ENCODE peak calls at places on chromosome 17, in eight cellular contexts. A, J, H, D, N, K, M and O are unnamed samples. For H3K36me3 and H3K27me3, the result is how much of the 10 kb centered on the place peaks cover.

GRCh38 chr17:6677158-6677831 is 25.7 kb downstream of the C17orf100 start:
- DNase-seq in A (no peak), J (no peak), H (peak), D (no peak), N (no peak), K (no peak), M (peak), O (peak)

GRCh38 chr17:60354223-60354622 is 37.7 kb downstream of the USP32 start:
- DNase-seq in A (no peak), J (no peak), H (peak), D (no peak), N (no peak), K (no peak), M (peak), O (no peak)

GRCh38 chr17:68613739-68614298 is 12.7 kb upstream of the FAM20A start:
- DNase-seq in A (no peak), J (no peak), H (no peak), D (peak), N (no peak), K (peak), M (peak), O (peak)

GRCh38 chr17:40014375-40014980 is 762 bp upstream of the CSF3 start:
- DNase-seq in A (peak), J (no peak), H (no peak), D (no peak), N (no peak), K (no peak), M (no peak), O (peak)

GRCh38 chr17:57810740-57811632 is 38.9 kb downstream of the MRPS23 start:
- DNase-seq in A (peak), J (no peak), H (peak), D (peak), N (no peak), K (no peak), M (peak), O (peak)

GRCh38 chr17:42183741-42184711 is 1.2 kb downstream of the HCRT start:
- DNase-seq in A (peak), J (peak), H (peak), D (peak), N (peak), K (peak), M (peak), O (peak)

GRCh38 chr17:58412910-58413630 is 4.3 kb downstream of the RNF43 start:
- DNase-seq in A (no peak), J (no peak), H (peak), D (no peak), N (no peak), K (no peak), M (no peak), O (no peak)

GRCh38 chr17:42405963-42406495 is 17.0 kb downstream of the CAVIN1 start:
- DNase-seq in A (peak), J (peak), H (peak), D (peak), N (peak), K (peak), M (peak), O (peak)

GRCh38 chr17:77312786-77313599 is 172.2 kb downstream of the SEC14L1 start:
- DNase-seq in A (peak), J (peak), H (peak), D (peak), N (no peak), K (no peak), M (peak), O (peak)

GRCh38 chr17:76498886-76499667 is 2.1 kb downstream of the RHBDF2 start:
- DNase-seq in A (peak), J (no peak), H (no peak), D (no peak), N (no peak), K (no peak), M (no peak), O (no peak)

GRCh38 chr17:71188811-71189492 is 931.9 kb upstream of the SOX9 start:
- DNase-seq in A (no peak), J (no peak), H (peak), D (no peak), N (no peak), K (no peak), M (peak), O (no peak)

GRCh38 chr17:38729886-38730525 is at the start of gene CISD3:
- DNase-seq in A (peak), J (peak), H (peak), D (peak), N (peak), K (peak), M (no peak), O (peak)

GRCh38 chr17:78258323-78259229 is 27.1 kb downstream of the TMEM235 start:
- DNase-seq in A (no peak), J (no peak), H (peak), D (no peak), N (peak), K (peak), M (peak), O (peak)

GRCh38 chr17:15342460-15342859 is 1.1 kb upstream of the TEKT3 start:
- DNase-seq in A (no peak), J (no peak), H (peak), D (no peak), N (no peak), K (no peak), M (peak), O (no peak)

GRCh38 chr17:68820476-68820824 is 134.7 kb downstream of the ABCA8 start:
- DNase-seq in A (no peak), J (no peak), H (no peak), D (no peak), N (no peak), K (no peak), M (no peak), O (no peak)

GRCh38 chr17:27333410-27333980 is 39.6 kb downstream of the WSB1 start:
- DNase-seq in A (no peak), J (no peak), H (no peak), D (no peak), N (no peak), K (no peak), M (no peak), O (no peak)

GRCh38 chr17:80738020-80738380 is 193.4 kb downstream of the RPTOR start:
- DNase-seq in A (no peak), J (no peak), H (no peak), D (no peak), N (no peak), K (no peak), M (no peak), O (no peak)

GRCh38 chr17:13491916-13492315 is 109.8 kb downstream of the HS3ST3A1 start:
- DNase-seq in A (no peak), J (no peak), H (no peak), D (no peak), N (no peak), K (no peak), M (no peak), O (no peak)

GRCh38 chr17:50221500-50222480 is 20.4 kb upstream of the COL1A1 start:
- DNase-seq in A (no peak), J (peak), H (peak), D (no peak), N (no peak), K (peak), M (no peak), O (peak)

GRCh38 chr17:65366102-65366844 is 195.2 kb downstream of the AXIN2 start:
- DNase-seq in A (no peak), J (no peak), H (no peak), D (no peak), N (no peak), K (no peak), M (no peak), O (no peak)

GRCh38 chr17:68562736-68563135 is 38.4 kb downstream of the FAM20A start:
- DNase-seq in A (no peak), J (no peak), H (no peak), D (no peak), N (no peak), K (no peak), M (no peak), O (no peak)

GRCh38 chr17:29138991-29139682 is 41.1 kb downstream of the MYO18A start:
- DNase-seq in A (no peak), J (no peak), H (no peak), D (peak), N (no peak), K (no peak), M (no peak), O (no peak)

GRCh38 chr17:56096026-56096807 is 57.1 kb upstream of the ANKFN1 start:
- DNase-seq in A (no peak), J (no peak), H (peak), D (no peak), N (no peak), K (no peak), M (no peak), O (no peak)

GRCh38 chr17:28046034-28046825 is 3.8 kb downstream of the NLK start:
- DNase-seq in A (no peak), J (no peak), H (no peak), D (no peak), N (no peak), K (no peak), M (no peak), O (no peak)

GRCh38 chr17:30570596-30571265 is 93.5 kb downstream of the GOSR1 start:
- DNase-seq in A (no peak), J (peak), H (no peak), D (no peak), N (no peak), K (no peak), M (no peak), O (peak)

GRCh38 chr17:68344701-68345136 is 53.4 kb downstream of the ARSG start:
- DNase-seq in A (no peak), J (no peak), H (no peak), D (no peak), N (peak), K (no peak), M (no peak), O (no peak)

GRCh38 chr17:65902165-65902564 is 289.8 kb downstream of the CEP112 start:
- DNase-seq in A (no peak), J (no peak), H (no peak), D (no peak), N (no peak), K (no peak), M (no peak), O (no peak)

GRCh38 chr17:2025622-2026309 is 632 bp upstream of the RTN4RL1 start:
- DNase-seq in A (peak), J (peak), H (peak), D (peak), N (no peak), K (peak), M (peak), O (peak)

GRCh38 chr17:65984299-65984698 is 207.6 kb downstream of the CEP112 start:
- DNase-seq in A (no peak), J (no peak), H (peak), D (no peak), N (no peak), K (no peak), M (peak), O (no peak)

GRCh38 chr17:67944035-67944434 is 52.2 kb downstream of the C17orf58 start:
- DNase-seq in A (no peak), J (no peak), H (no peak), D (no peak), N (no peak), K (no peak), M (no peak), O (no peak)

GRCh38 chr17:61072648-61073047 is 327.0 kb upstream of the TBX2 start:
- DNase-seq in A (no peak), J (no peak), H (no peak), D (no peak), N (no peak), K (no peak), M (no peak), O (no peak)

GRCh38 chr17:35244345-35245195 is 1.7 kb downstream of the SLFN5 start:
- DNase-seq in A (peak), J (peak), H (peak), D (peak), N (peak), K (peak), M (peak), O (peak)
- H3K4me3 ChIP-seq in A (no peak), J (peak), H (peak), D (peak), N (peak), K (peak), M (peak), O (no peak)

GRCh38 chr17:73203135-73203787 is 10.4 kb downstream of the COG1 start:
- DNase-seq in A (peak), J (no peak), H (no peak), D (peak), N (no peak), K (no peak), M (no peak), O (no peak)
- H3K36me3 ChIP-seq in A (under half), J (half or more), H (half or more), D (under half), N (half or more), K (under half), M (half or more), O (half or more)

DNA sequence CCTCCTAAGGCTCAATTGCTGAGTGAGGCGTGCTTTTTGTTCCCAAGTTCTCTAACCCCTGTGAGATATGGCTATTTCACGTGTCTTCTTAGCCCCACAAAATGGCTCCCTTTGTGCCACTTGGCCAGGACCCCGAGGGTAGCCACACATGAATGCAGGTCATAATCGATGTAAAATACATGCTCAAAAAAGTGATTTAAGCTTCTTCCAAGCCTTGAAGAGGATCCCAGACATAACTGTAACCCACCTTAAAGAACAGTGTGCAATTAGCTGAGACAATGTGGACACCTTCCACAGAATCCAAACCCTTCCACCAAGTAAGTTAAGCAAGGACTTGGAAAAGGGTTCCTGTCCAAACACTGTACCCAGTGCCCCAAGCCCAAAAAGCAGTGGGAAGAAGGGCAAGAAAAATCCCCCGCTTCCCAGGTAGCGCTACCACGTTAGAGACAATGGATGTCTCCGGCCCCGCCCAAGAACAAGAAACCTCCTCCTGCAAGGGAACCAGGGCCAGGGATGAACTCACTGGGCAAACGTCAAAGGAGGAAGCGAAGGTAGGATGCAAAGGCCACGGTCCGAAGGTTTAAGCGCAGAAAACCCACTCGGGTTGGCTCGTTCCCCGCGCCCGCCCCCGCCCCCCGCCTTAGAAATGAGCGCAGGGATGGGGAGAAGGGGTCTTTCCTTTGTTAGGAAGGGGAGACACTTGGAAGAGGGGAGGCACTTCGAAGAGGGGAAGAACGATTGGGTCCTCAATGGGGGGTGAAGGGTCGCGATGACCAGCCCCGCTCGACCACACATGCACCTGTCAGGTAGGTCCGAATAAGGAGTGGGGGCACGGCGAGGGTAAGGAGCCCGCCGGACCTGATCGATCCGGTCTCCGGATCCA is 1.1 kb downstream of the JPT1 start:
- DNase-seq in A (peak), J (no peak), H (peak), D (peak), N (no peak), K (no peak), M (no peak), O (peak)
- H3K27me3 ChIP-seq in A (under half), J (under half), H (under half), D (under half), N (under half), K (under half), M (under half), O (under half)

DNA sequence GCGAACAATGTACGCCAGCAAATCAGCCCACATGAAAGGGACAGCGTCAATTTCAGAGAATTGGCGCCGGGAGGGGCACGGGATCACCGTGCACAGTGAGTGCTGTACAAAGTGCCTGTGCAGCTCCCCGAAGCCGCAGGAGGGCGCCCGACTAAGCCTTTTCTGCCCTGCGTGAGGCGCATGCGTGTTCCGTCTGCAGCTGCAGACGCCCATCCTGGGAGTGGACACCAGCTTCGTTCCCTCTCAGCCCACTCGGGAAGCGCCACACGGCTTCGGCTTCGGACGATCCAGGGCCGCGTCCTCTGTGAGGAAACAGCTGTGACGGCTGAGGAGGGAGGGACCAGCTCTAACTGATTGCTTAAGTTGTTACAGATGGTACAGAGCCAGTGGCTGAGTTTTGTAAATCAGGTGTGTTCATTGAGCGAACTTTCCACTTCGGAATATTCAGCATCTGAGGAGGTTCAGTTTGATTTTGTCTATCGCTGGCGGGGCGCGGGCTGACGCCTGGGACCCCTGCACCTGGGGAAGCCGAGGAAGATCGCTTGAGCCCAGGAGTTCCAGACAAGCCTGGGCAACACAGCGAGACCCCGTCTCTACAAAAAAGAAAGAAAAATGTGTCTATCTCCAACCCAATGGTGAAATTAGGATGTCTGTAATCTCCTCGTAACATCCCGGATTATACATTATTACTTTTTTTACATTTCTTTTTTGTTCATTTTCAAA is 15.4 kb upstream of the ZNF287 start:
- DNase-seq in A (peak), J (peak), H (peak), D (peak), N (peak), K (peak), M (peak), O (peak)
- H3K4me3 ChIP-seq in A (no peak), J (peak), H (peak), D (peak), N (peak), K (peak), M (peak), O (peak)

DNA sequence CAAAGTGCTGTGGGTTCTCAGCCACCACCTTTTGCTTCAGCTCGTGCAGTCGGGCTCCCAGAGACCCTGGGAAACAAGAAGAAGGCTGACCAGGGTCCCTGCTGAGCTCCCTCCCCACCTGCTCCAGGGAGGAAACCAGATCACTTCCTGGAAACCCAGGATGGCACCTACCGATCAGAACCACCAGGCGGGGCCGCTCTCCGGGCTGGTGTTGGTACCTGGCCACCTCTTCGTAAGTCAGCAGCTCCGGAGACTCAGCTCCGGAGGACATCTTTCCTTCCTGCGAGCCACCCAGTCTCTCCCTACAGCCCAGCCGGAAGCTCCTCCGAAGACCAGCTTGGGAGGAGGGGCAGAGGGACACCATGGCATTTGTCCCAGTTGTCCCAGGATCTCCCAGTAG is 18.9 kb downstream of the MPP3 start:
- DNase-seq in A (no peak), J (no peak), H (no peak), D (no peak), N (no peak), K (no peak), M (no peak), O (peak)
- H3K36me3 ChIP-seq in A (under half), J (half or more), H (under half), D (under half), N (under half), K (under half), M (under half), O (under half)

GRCh38 chr17:7909080-7909479 is 7.0 kb downstream of the RNF227 start:
- DNase-seq in A (no peak), J (no peak), H (no peak), D (no peak), N (no peak), K (no peak), M (no peak), O (peak)
- H3K27me3 ChIP-seq in A (under half), J (under half), H (under half), D (under half), N (under half), K (under half), M (under half), O (under half)